ENCODE peak calls at places on chromosomes 13 and 19, in ten cellular contexts. One of them, this sample, is unnamed.

GRCh38 chr13:35818577-35819165 is 312.5 kb downstream of the DCLK1 start:
- DNase-seq in transverse colon: no peak
- DNase-seq in endodermal cell: no peak
- DNase-seq in GM06990: no peak
- DNase-seq in fibroblast of the aortic adventitia: peak; percentile 74
- DNase-seq in tibial artery: no peak
- DNase-seq in breast epithelium: no peak
- DNase-seq in IMR-90: peak; percentile 60
- DNase-seq in epithelial cell of proximal tubule: peak; percentile 7
- DNase-seq in OCI-LY7: peak; percentile 29
- DNase-seq in this sample: peak; percentile 49

GRCh38 chr13:111387945-111388600 is 67.6 kb downstream of the TEX29 start:
- DNase-seq in endodermal cell: peak; percentile 33
- DNase-seq in fibroblast of the aortic adventitia: no peak
- DNase-seq in tibial artery: peak; percentile 9
- DNase-seq in breast epithelium: no peak
- DNase-seq in epithelial cell of proximal tubule: no peak
- DNase-seq in transverse colon: no peak
- DNase-seq in GM06990: no peak
- DNase-seq in IMR-90: no peak
- DNase-seq in OCI-LY7: no peak
- DNase-seq in this sample: no peak

GRCh38 chr13:52975969-52976368 is 52.6 kb upstream of the OLFM4 start:
- DNase-seq in breast epithelium: no peak
- DNase-seq in tibial artery: no peak
- DNase-seq in fibroblast of the aortic adventitia: no peak
- DNase-seq in OCI-LY7: no peak
- DNase-seq in epithelial cell of proximal tubule: no peak
- DNase-seq in transverse colon: no peak
- DNase-seq in endodermal cell: no peak
- DNase-seq in IMR-90: no peak
- DNase-seq in GM06990: no peak
- DNase-seq in this sample: no peak

GRCh38 chr19:28670894-28671293 is 542.1 kb downstream of the UQCRFS1 start:
- DNase-seq in GM06990: no peak
- DNase-seq in transverse colon: no peak
- DNase-seq in endodermal cell: no peak
- DNase-seq in IMR-90: no peak
- DNase-seq in fibroblast of the aortic adventitia: no peak
- DNase-seq in tibial artery: no peak
- DNase-seq in epithelial cell of proximal tubule: no peak
- DNase-seq in OCI-LY7: no peak
- DNase-seq in breast epithelium: no peak
- DNase-seq in this sample: no peak

GRCh38 chr19:1423445-1424181 is 14.6 kb upstream of the RPS15 start:
- DNase-seq in GM06990: no peak
- DNase-seq in endodermal cell: no peak
- DNase-seq in IMR-90: no peak
- DNase-seq in tibial artery: no peak
- DNase-seq in transverse colon: no peak
- DNase-seq in epithelial cell of proximal tubule: no peak
- DNase-seq in fibroblast of the aortic adventitia: no peak
- DNase-seq in OCI-LY7: no peak
- DNase-seq in breast epithelium: no peak
- DNase-seq in this sample: no peak

GRCh38 chr19:48874309-48875135 is 2.3 kb downstream of the PPP1R15A start:
- DNase-seq in GM06990: no peak
- DNase-seq in breast epithelium: no peak
- DNase-seq in IMR-90: peak; percentile 80
- DNase-seq in transverse colon: peak; percentile 45
- DNase-seq in OCI-LY7: no peak
- DNase-seq in endodermal cell: no peak
- DNase-seq in tibial artery: no peak
- DNase-seq in fibroblast of the aortic adventitia: peak; percentile 53
- DNase-seq in epithelial cell of proximal tubule: no peak
- DNase-seq in this sample: peak; percentile 69

GRCh38 chr13:107421951-107422350 is 793.4 kb downstream of the LIG4 start:
- DNase-seq in IMR-90: peak; percentile 6
- DNase-seq in tibial artery: no peak
- DNase-seq in fibroblast of the aortic adventitia: peak; percentile 15
- DNase-seq in epithelial cell of proximal tubule: peak; percentile 40
- DNase-seq in GM06990: no peak
- DNase-seq in endodermal cell: no peak
- DNase-seq in transverse colon: no peak
- DNase-seq in OCI-LY7: no peak
- DNase-seq in breast epithelium: no peak
- DNase-seq in this sample: no peak

GRCh38 chr19:1672038-1672768 is 19.8 kb upstream of the TCF3 start:
- DNase-seq in transverse colon: peak; percentile 45
- DNase-seq in tibial artery: no peak
- DNase-seq in breast epithelium: no peak
- DNase-seq in endodermal cell: peak; percentile 72
- DNase-seq in epithelial cell of proximal tubule: no peak
- DNase-seq in IMR-90: peak; percentile 30
- DNase-seq in OCI-LY7: peak; percentile 83
- DNase-seq in GM06990: peak; percentile 72
- DNase-seq in fibroblast of the aortic adventitia: peak; percentile 23
- DNase-seq in this sample: peak; percentile 42

DNA sequence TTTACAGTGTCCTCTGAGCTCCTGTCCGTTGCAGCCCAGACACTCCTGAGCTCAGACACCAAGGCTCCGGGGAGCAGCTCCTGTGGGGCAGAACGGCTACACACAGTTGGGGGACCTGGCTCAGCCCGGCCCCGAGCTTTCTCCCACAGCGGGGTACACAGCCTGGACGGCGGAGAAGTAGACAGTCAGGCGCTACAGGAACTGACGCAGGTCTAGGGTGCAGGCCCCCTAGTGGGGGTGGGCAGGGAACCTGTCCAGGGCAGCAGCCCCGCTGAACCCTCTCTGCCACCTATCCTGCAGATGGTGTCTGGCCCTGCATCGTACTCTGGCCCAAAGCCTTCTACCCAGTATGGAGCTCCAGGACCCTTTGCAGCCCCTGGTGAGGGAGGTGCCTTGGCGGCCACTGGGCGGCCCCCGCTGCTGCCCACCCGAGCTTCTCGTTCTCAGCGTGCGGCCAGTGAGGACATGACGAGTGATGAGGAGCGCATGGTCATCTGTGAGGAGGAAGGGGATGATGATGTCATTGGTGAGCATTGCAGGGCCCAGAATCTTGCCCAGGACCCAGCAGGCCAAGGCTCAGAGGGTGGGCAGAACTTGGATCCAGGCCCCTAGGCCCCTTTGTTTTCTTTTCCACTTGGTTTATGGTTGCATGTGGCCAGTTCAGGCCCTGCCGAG is 12.9 kb upstream of the PRR19 start:
- DNase-seq in endodermal cell: no peak
- DNase-seq in IMR-90: no peak
- DNase-seq in fibroblast of the aortic adventitia: no peak
- DNase-seq in tibial artery: no peak
- DNase-seq in GM06990: peak; percentile 4
- DNase-seq in OCI-LY7: no peak
- DNase-seq in transverse colon: no peak
- DNase-seq in epithelial cell of proximal tubule: no peak
- DNase-seq in breast epithelium: no peak
- DNase-seq in this sample: no peak
- TF ChIP-seq CTCF in endodermal cell: peak; percentile 22
- TF ChIP-seq CTCF in IMR-90: no peak
- TF ChIP-seq CTCF in fibroblast of the aortic adventitia: no peak
- TF ChIP-seq CTCF in tibial artery: no peak
- TF ChIP-seq CTCF in GM06990: no peak
- TF ChIP-seq CTCF in OCI-LY7: no peak
- TF ChIP-seq CTCF in transverse colon: no peak
- TF ChIP-seq CTCF in epithelial cell of proximal tubule: no peak
- TF ChIP-seq CTCF in breast epithelium: no peak
- TF ChIP-seq CTCF in this sample: no peak

GRCh38 chr19:47423203-47423882 is 4.0 kb upstream of the MEIS3 start:
- DNase-seq in fibroblast of the aortic adventitia: no peak
- DNase-seq in endodermal cell: peak; percentile 63
- DNase-seq in epithelial cell of proximal tubule: no peak
- DNase-seq in OCI-LY7: no peak
- DNase-seq in breast epithelium: no peak
- DNase-seq in tibial artery: no peak
- DNase-seq in GM06990: no peak
- DNase-seq in IMR-90: no peak
- DNase-seq in transverse colon: no peak
- DNase-seq in this sample: no peak

GRCh38 chr19:47430041-47430802 is 10.9 kb upstream of the MEIS3 start:
- DNase-seq in IMR-90: peak; percentile 27
- DNase-seq in OCI-LY7: no peak
- DNase-seq in breast epithelium: peak; percentile 61
- DNase-seq in tibial artery: no peak
- DNase-seq in fibroblast of the aortic adventitia: peak; percentile 28
- DNase-seq in transverse colon: peak; percentile 64
- DNase-seq in GM06990: peak; percentile 42
- DNase-seq in endodermal cell: peak; percentile 88
- DNase-seq in epithelial cell of proximal tubule: no peak
- DNase-seq in this sample: peak; percentile 60

GRCh38 chr19:47429140-47429793 is 9.9 kb upstream of the MEIS3 start:
- DNase-seq in IMR-90: no peak
- DNase-seq in GM06990: no peak
- DNase-seq in epithelial cell of proximal tubule: no peak
- DNase-seq in OCI-LY7: no peak
- DNase-seq in fibroblast of the aortic adventitia: no peak
- DNase-seq in transverse colon: no peak
- DNase-seq in breast epithelium: no peak
- DNase-seq in tibial artery: no peak
- DNase-seq in endodermal cell: peak; percentile 78
- DNase-seq in this sample: no peak

GRCh38 chr19:47428177-47428894 is 9.0 kb upstream of the MEIS3 start:
- DNase-seq in breast epithelium: peak; percentile 90
- DNase-seq in OCI-LY7: peak; percentile 99
- DNase-seq in fibroblast of the aortic adventitia: peak; percentile 97
- DNase-seq in endodermal cell: peak; percentile 100
- DNase-seq in IMR-90: peak; percentile 98
- DNase-seq in transverse colon: peak; percentile 80
- DNase-seq in GM06990: peak; percentile 81
- DNase-seq in tibial artery: peak; percentile 70
- DNase-seq in epithelial cell of proximal tubule: peak; percentile 37
- DNase-seq in this sample: peak; percentile 100

DNA sequence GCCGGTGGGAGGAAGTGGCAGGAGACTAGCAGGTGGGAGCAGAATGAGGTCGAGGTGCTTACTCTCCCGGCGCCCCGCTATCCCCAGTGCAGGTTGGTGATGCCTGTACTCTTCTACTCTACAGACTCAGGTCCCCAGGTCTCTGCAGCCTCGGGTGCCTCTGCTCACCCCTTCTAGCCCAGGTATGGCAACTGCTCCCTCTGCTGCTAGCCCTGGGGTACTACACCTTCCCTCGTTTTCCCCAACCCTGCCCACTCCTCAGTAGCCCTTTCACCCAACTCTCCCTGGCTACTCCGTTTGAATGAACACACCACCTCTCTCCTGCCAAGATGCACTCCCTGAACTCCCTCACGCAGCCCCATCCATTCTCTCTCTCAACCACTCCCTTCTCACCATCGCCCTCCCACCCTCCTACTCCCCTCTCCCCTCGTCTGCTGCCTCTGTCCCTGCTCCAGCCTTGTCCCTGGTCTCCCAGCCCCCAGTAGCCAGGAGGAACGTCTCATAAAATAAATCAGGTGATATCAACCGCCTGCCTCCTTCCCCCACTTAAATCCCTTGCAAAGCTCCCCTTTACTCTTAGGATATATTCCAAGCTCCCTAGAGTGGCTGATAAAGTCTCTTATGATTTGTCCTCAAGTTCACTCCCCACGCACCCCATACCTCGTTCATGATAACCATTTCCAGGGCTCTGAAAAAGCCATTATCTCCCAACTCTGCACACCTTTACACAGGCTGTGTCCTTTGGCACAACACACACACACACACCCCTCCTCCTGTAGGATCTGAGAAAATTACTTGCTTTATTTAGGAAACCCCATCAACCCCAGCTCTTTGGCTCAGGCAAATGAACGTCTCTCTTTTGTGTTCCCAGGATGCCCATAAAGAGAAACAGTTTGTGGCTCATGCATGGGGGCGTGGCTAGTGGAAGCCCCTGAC is 8.2 kb upstream of the MEIS3 start:
- DNase-seq in transverse colon: peak; percentile 54
- DNase-seq in tibial artery: no peak
- DNase-seq in GM06990: no peak
- DNase-seq in epithelial cell of proximal tubule: no peak
- DNase-seq in endodermal cell: peak; percentile 98
- DNase-seq in OCI-LY7: peak; percentile 76
- DNase-seq in fibroblast of the aortic adventitia: peak; percentile 47
- DNase-seq in breast epithelium: peak; percentile 67
- DNase-seq in IMR-90: peak; percentile 45
- DNase-seq in this sample: peak; percentile 66
- H3K4me3 ChIP-seq in transverse colon: no peak overlapping the region
- H3K4me3 ChIP-seq in tibial artery: no peak overlapping the region
- H3K4me3 ChIP-seq in GM06990: peak overlapping the region; percentile 28
- H3K4me3 ChIP-seq in epithelial cell of proximal tubule: no peak overlapping the region
- H3K4me3 ChIP-seq in endodermal cell: peak overlapping the region; percentile 78
- H3K4me3 ChIP-seq in OCI-LY7: peak overlapping the region; percentile 62
- H3K4me3 ChIP-seq in fibroblast of the aortic adventitia: peak overlapping the region; percentile 38
- H3K4me3 ChIP-seq in breast epithelium: peak overlapping the region; percentile 48
- H3K4me3 ChIP-seq in IMR-90: peak overlapping the region; percentile 2
- H3K4me3 ChIP-seq in this sample: no peak overlapping the region

GRCh38 chr19:3121396-3121795 is 14.4 kb upstream of the GNA15 start:
- DNase-seq in fibroblast of the aortic adventitia: no peak
- DNase-seq in epithelial cell of proximal tubule: no peak
- DNase-seq in transverse colon: no peak
- DNase-seq in OCI-LY7: no peak
- DNase-seq in breast epithelium: no peak
- DNase-seq in GM06990: no peak
- DNase-seq in endodermal cell: no peak
- DNase-seq in IMR-90: no peak
- DNase-seq in tibial artery: no peak
- DNase-seq in this sample: no peak

GRCh38 chr19:3119071-3119781 is 16.6 kb upstream of the GNA15 start:
- DNase-seq in fibroblast of the aortic adventitia: no peak
- DNase-seq in endodermal cell: no peak
- DNase-seq in IMR-90: no peak
- DNase-seq in transverse colon: no peak
- DNase-seq in GM06990: no peak
- DNase-seq in breast epithelium: no peak
- DNase-seq in OCI-LY7: no peak
- DNase-seq in tibial artery: no peak
- DNase-seq in epithelial cell of proximal tubule: no peak
- DNase-seq in this sample: no peak

GRCh38 chr19:3119782-3120380 is 16.0 kb upstream of the GNA15 start:
- DNase-seq in IMR-90: no peak
- DNase-seq in GM06990: no peak
- DNase-seq in epithelial cell of proximal tubule: no peak
- DNase-seq in endodermal cell: no peak
- DNase-seq in OCI-LY7: no peak
- DNase-seq in tibial artery: no peak
- DNase-seq in transverse colon: no peak
- DNase-seq in breast epithelium: no peak
- DNase-seq in fibroblast of the aortic adventitia: no peak
- DNase-seq in this sample: no peak

GRCh38 chr19:3121821-3122511 is 13.9 kb upstream of the GNA15 start:
- DNase-seq in OCI-LY7: no peak
- DNase-seq in epithelial cell of proximal tubule: no peak
- DNase-seq in transverse colon: no peak
- DNase-seq in breast epithelium: no peak
- DNase-seq in endodermal cell: no peak
- DNase-seq in fibroblast of the aortic adventitia: no peak
- DNase-seq in IMR-90: no peak
- DNase-seq in tibial artery: no peak
- DNase-seq in GM06990: no peak
- DNase-seq in this sample: no peak

DNA sequence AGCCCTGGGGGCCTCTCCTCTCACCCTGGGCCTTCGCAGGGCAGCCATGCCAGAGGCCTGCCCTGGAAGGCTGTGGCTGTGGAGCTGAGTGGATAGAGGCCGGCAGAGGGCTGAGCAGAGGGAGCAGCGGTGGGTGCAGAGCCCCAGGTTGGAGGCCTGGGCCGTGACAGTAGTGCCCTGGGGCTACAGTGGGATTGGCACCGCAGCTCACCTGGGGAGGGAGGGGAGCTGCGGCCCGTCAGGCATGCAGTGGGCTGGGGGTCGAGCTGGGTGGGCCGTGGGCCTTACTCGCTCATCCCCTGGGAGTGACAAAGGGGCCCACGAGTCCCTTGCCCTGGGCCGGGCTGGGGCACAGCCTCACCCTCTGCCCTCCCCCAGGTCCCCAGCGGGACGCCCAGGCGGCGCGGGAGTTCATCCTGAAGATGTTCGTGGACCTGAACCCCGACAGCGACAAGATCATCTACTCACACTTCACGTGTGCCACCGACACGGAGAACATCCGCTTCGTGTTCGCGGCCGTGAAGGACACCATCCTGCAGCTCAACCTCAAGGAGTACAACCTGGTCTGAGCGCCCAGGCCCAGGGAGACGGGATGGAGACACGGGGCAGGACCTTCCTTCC is 15.1 kb upstream of the GNA15 start:
- DNase-seq in GM06990: no peak
- DNase-seq in tibial artery: no peak
- DNase-seq in transverse colon: no peak
- DNase-seq in epithelial cell of proximal tubule: no peak
- DNase-seq in fibroblast of the aortic adventitia: no peak
- DNase-seq in OCI-LY7: no peak
- DNase-seq in IMR-90: no peak
- DNase-seq in breast epithelium: no peak
- DNase-seq in endodermal cell: no peak
- DNase-seq in this sample: no peak
- TF ChIP-seq CTCF in GM06990: no peak
- TF ChIP-seq CTCF in tibial artery: no peak
- TF ChIP-seq CTCF in transverse colon: no peak
- TF ChIP-seq CTCF in epithelial cell of proximal tubule: no peak
- TF ChIP-seq CTCF in fibroblast of the aortic adventitia: no peak
- TF ChIP-seq CTCF in OCI-LY7: no peak
- TF ChIP-seq CTCF in IMR-90: no peak
- TF ChIP-seq CTCF in breast epithelium: no peak
- TF ChIP-seq CTCF in endodermal cell: no peak
- TF ChIP-seq CTCF in this sample: no peak

GRCh38 chr19:50333235-50333736 is 4.1 kb upstream of the KCNC3 start:
- DNase-seq in breast epithelium: peak; percentile 94
- DNase-seq in GM06990: peak; percentile 97
- DNase-seq in IMR-90: peak; percentile 67
- DNase-seq in fibroblast of the aortic adventitia: peak; percentile 72
- DNase-seq in epithelial cell of proximal tubule: peak; percentile 66
- DNase-seq in transverse colon: peak; percentile 88
- DNase-seq in tibial artery: peak; percentile 73
- DNase-seq in endodermal cell: peak; percentile 97
- DNase-seq in OCI-LY7: peak; percentile 92
- DNase-seq in this sample: peak; percentile 81
- H3K4me3 ChIP-seq in breast epithelium: peak overlapping the region; percentile 76
- H3K4me3 ChIP-seq in GM06990: peak overlapping the region; percentile 67
- H3K4me3 ChIP-seq in IMR-90: peak overlapping the region; percentile 71
- H3K4me3 ChIP-seq in fibroblast of the aortic adventitia: peak overlapping the region; percentile 60
- H3K4me3 ChIP-seq in epithelial cell of proximal tubule: peak overlapping the region; percentile 70
- H3K4me3 ChIP-seq in transverse colon: peak overlapping the region; percentile 45
- H3K4me3 ChIP-seq in tibial artery: peak overlapping the region; percentile 54
- H3K4me3 ChIP-seq in endodermal cell: peak overlapping the region; percentile 83
- H3K4me3 ChIP-seq in OCI-LY7: peak overlapping the region; percentile 68
- H3K4me3 ChIP-seq in this sample: peak overlapping the region; percentile 41

This sample was measured in epithelial cell of esophagus.